ENCODE peak calls at places on chromosome 1, in six cellular contexts. F, U, I, J, H and A are unnamed samples.

GRCh38 chr1:234997201-234998173 is 131.2 kb downstream of the TOMM20 start:
- DNase-seq in U (peak; percentile 100), I (peak; percentile 100), J (peak; percentile 100), F (peak; percentile 99), H (peak; percentile 99), A (peak; percentile 93)

GRCh38 chr1:203126866-203127671 is 457 bp upstream of the ADORA1 start:
- DNase-seq in F (no peak), J (no peak), I (no peak), H (peak; percentile 4), U (no peak), A (no peak)

GRCh38 chr1:78855258-78855657 is 151.3 kb downstream of the ADGRL4 start:
- DNase-seq in I (no peak), U (no peak), J (no peak), H (no peak), F (no peak), A (no peak)

GRCh38 chr1:200154069-200154767 is 126.7 kb downstream of the NR5A2 start:
- DNase-seq in H (peak; percentile 16), F (no peak), I (no peak), J (peak; percentile 58), U (no peak), A (no peak)

GRCh38 chr1:59730759-59731478 is 83.8 kb upstream of the HOOK1 start:
- DNase-seq in U (peak; percentile 97), H (peak; percentile 99), F (peak; percentile 76), J (peak; percentile 91), I (peak; percentile 99), A (peak; percentile 86)

GRCh38 chr1:66012076-66012769 is 219.5 kb downstream of the PDE4B start:
- DNase-seq in J (no peak), I (no peak), H (peak; percentile 37), U (peak; percentile 6), F (no peak), A (no peak)

GRCh38 chr1:95685091-95685490 is 451.1 kb downstream of the RWDD3 start:
- DNase-seq in F (no peak), U (no peak), I (no peak), J (no peak), H (no peak), A (no peak)

GRCh38 chr1:111203681-111204210 is 3.3 kb upstream of the DENND2D start:
- DNase-seq in I (peak; percentile 41), H (no peak), J (peak; percentile 39), U (peak; percentile 73), F (no peak), A (no peak)

GRCh38 chr1:160168609-160169369 is 17.4 kb downstream of the ATP1A4 start:
- DNase-seq in H (no peak), F (no peak), U (no peak), I (peak; percentile 12), J (no peak), A (no peak)

GRCh38 chr1:235930543-235930942 is 63.8 kb upstream of the LYST start:
- DNase-seq in H (no peak), J (no peak), F (no peak), U (no peak), I (no peak), A (no peak)

GRCh38 chr1:11280719-11281376 is 7.8 kb downstream of the UBIAD1 start:
- DNase-seq in U (no peak), H (no peak), J (no peak), F (no peak), I (no peak), A (no peak)

GRCh38 chr1:76426606-76427005 is 352.1 kb downstream of the ST6GALNAC3 start:
- DNase-seq in J (peak; percentile 26), F (no peak), I (peak; percentile 34), U (peak; percentile 12), H (peak; percentile 28), A (no peak)

GRCh38 chr1:151611288-151611790 is 511 bp upstream of the SNX27 start:
- DNase-seq in I (peak; percentile 85), U (peak; percentile 73), F (no peak), J (peak; percentile 91), H (peak; percentile 58), A (no peak)

GRCh38 chr1:32398401-32398800 is 4.2 kb upstream of the BSDC1 start:
- DNase-seq in H (peak; percentile 73), I (peak; percentile 7), F (no peak), U (peak; percentile 60), J (peak; percentile 21), A (no peak)

GRCh38 chr1:179321533-179322216 is 28.1 kb downstream of the SOAT1 start:
- DNase-seq in F (no peak), J (no peak), H (no peak), I (no peak), U (no peak), A (no peak)

GRCh38 chr1:164602142-164602429 is 43.1 kb downstream of the PBX1 start:
- DNase-seq in I (no peak), H (no peak), U (no peak), J (no peak), F (no peak), A (no peak)

GRCh38 chr1:221810406-221810805 is 68.5 kb upstream of the DUSP10 start:
- DNase-seq in F (peak; percentile 21), I (peak; percentile 73), H (peak; percentile 90), U (peak; percentile 88), J (peak; percentile 42), A (no peak)

GRCh38 chr1:110190282-110190929 is 19.7 kb upstream of the KCNC4 start:
- DNase-seq in I (no peak), U (peak; percentile 17), F (no peak), J (no peak), H (no peak), A (no peak)

GRCh38 chr1:1020415-1021009 is 592 bp downstream of the AGRN start:
- DNase-seq in F (no peak), I (no peak), J (no peak), H (no peak), U (peak; percentile 26), A (no peak)

GRCh38 chr1:16015491-16015890 is 2.4 kb downstream of the HSPB7 start:
- DNase-seq in F (no peak), J (no peak), U (no peak), I (no peak), H (no peak), A (no peak)

GRCh38 chr1:16015960-16016901 is 1.6 kb downstream of the HSPB7 start:
- DNase-seq in I (no peak), U (no peak), J (no peak), H (no peak), F (no peak), A (no peak)

GRCh38 chr1:16013220-16013907 is 4.5 kb downstream of the HSPB7 start:
- DNase-seq in U (peak; percentile 66), I (peak; percentile 49), F (peak; percentile 32), H (peak; percentile 70), J (peak; percentile 65), A (no peak)

GRCh38 chr1:16013908-16014258 is 4.0 kb downstream of the HSPB7 start:
- DNase-seq in H (no peak), I (no peak), U (no peak), F (no peak), J (no peak), A (no peak)

DNA sequence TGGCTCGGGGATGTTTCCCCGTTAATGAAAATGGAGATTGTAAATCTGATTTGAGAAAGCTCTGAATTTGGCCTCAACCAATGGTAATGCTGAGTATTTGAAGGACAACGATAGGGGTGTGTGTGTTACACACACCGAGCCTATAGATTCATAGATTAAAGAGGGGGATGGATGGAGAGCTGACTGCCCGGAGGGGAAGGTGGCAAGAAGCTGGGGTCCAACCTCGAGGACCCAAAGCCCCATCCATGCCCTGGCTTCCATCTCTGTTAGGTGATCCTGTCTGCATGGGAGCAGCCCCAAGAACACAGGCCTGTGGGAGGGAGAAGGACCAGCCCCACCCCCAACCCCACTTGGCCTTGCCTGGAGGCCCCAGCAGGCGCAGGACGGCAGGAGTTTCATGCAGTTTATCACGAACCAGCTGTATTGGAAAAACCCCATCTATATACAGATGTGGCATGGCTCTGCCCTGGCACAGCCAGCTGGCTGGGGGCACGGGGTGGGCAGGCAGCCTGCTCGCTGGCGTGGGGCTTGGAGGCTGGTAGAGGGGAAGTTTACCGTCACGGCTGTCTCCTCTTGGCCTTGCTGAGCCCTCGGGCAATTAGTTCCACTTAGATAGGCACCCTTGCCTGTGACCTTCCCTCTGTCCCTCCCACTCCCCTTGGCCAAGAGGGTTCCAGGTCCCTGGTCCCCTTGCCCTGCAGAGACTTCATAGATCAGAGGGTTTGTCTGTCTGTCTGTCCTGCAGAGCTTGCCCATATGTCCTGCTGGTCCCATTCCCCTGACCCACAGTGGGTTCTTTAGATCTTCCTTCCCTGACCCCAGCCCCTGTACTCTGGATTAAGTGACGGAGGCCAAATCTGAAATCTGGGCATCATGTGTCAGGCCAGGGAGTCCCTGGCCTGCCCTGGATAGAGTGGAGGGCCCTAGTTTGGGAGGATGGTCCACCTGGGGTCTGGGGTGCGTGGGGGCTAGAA is 3.0 kb downstream of the HSPB7 start:
- DNase-seq in U (peak; percentile 77), J (no peak), F (no peak), I (no peak), H (no peak), A (no peak)
- H3K4me3 ChIP-seq in U (no peak overlapping the region), J (no peak overlapping the region), F (no peak overlapping the region), I (no peak overlapping the region), H (no peak overlapping the region), A (no peak overlapping the region)

GRCh38 chr1:220012259-220012658 is 34.0 kb downstream of the EPRS1 start:
- DNase-seq in F (no peak), I (peak; percentile 42), J (peak; percentile 31), H (peak; percentile 10), U (peak; percentile 48), A (no peak)
- TF ChIP-seq CTCF in F (peak; percentile 10), I (peak; percentile 24), J (peak; percentile 28), H (no peak), U (peak; percentile 17), A (no peak)

DNA sequence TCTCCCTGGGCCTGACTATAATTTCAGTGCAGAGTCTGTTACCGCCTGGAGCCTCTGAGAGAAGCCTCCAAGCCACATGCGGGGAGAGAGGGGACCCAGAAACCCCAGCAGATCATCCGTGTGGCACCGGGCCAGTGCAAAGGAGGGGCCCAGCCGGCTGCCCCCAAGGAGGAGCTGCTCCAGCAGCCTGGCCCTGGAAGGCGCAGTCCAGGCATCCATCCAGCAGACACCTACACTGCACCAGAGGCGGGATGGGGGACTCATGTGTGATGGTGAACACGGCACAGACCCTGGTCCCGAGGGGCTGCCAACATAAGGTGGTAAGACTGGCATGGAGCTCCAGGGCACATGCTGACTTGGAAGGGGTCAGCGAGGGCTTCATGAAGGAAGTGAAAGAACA is 39.6 kb upstream of the CLSTN1 start:
- DNase-seq in H (no peak), U (no peak), I (no peak), F (no peak), J (no peak), A (no peak)
- H3K4me3 ChIP-seq in H (no peak overlapping the region), U (no peak overlapping the region), I (no peak overlapping the region), F (no peak overlapping the region), J (no peak overlapping the region), A (no peak overlapping the region)

DNA sequence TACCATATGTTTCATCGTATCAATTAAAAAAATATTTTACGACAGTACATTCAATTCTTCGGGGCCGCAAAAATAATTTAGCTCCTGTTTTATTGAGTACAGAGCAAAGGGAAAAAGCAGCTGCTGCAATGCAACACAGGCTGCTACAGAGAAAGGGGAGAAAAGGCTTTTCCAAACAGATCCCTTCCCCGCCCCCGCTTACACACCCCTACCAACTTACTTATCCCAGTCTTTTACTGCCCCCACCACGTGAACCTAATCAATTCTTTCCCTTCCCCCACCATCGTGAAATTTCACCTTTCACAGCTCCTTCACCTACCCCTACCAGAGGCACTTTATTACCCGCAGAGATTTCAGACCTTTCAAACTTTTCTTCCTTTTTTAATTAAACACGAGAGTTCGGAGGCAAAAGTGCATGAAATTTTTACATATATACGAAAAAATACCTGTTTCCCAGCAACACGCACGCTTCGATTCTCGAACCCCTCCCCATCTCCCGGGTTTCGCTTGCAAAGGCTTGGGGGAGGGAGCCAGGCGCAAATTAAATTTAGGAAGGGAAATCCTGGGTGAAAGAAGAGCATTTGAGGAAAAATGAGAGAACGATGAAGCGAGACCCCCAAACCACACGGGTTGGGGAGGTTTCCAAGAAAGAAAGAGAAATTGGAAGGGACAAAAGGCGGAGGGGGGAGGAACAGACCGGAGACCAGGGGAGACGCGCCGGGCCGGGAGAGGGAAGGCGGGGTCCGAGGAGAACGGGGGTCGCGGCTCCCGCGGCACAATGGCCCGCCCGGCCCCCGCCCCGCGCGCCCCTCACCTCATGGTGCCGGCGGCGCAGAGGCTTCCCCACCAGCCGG is 824 bp downstream of the ENAH start:
- DNase-seq in I (peak; percentile 41), U (peak; percentile 45), J (peak; percentile 44), H (no peak), F (no peak), A (no peak)
- TF ChIP-seq CTCF in I (no peak), U (no peak), J (no peak), H (no peak), F (no peak), A (no peak)